ENCODE peak calls at places on chromosomes 7 and 10, in ten cellular contexts. X, K, E, C, Q, U, B, W, T and Z are unnamed samples.

GRCh38 chr10:67837519-67838314 is at the start of gene DNAJC12:
- DNase-seq in X (peak; percentile 56), K (no peak), E (peak; percentile 46), C (no peak), Q (peak; percentile 46), U (no peak), B (peak; percentile 19), W (peak; percentile 79), T (no peak), Z (no peak)

GRCh38 chr7:47088329-47089067 is 493.4 kb downstream of the TNS3 start:
- DNase-seq in X (peak; percentile 65), K (no peak), E (peak; percentile 64), C (no peak), Q (peak; percentile 69), U (no peak), B (peak; percentile 58), W (peak; percentile 45), T (peak; percentile 58), Z (peak; percentile 73)

GRCh38 chr10:86306628-86307278 is 59.8 kb downstream of the GRID1 start:
- DNase-seq in X (no peak), K (no peak), E (peak; percentile 49), C (no peak), Q (peak; percentile 62), U (no peak), B (no peak), W (peak; percentile 27), T (no peak), Z (peak; percentile 72)

GRCh38 chr7:77427996-77428603 is 12.0 kb upstream of the GSAP start:
- DNase-seq in X (no peak), K (no peak), E (peak; percentile 64), C (no peak), Q (no peak), U (no peak), B (no peak), W (no peak), T (no peak), Z (peak; percentile 91)

GRCh38 chr10:104894711-104895110 is 253.6 kb downstream of the SORCS3 start:
- DNase-seq in X (no peak), K (no peak), E (no peak), C (no peak), Q (no peak), U (no peak), B (no peak), W (no peak), T (no peak), Z (no peak)

GRCh38 chr7:94655562-94655883 is 410 bp downstream of the SGCE start:
- DNase-seq in X (no peak), K (no peak), E (peak; percentile 45), C (no peak), Q (no peak), U (no peak), B (no peak), W (no peak), T (no peak), Z (peak; percentile 56)

GRCh38 chr7:54465095-54465494 is 77.1 kb upstream of the VSTM2A start:
- DNase-seq in X (no peak), K (no peak), E (no peak), C (no peak), Q (no peak), U (no peak), B (no peak), W (no peak), T (no peak), Z (no peak)

GRCh38 chr7:22779697-22780096 is 43.0 kb downstream of the TOMM7 start:
- DNase-seq in X (no peak), K (no peak), E (no peak), C (no peak), Q (no peak), U (no peak), B (no peak), W (no peak), T (no peak), Z (no peak)

GRCh38 chr10:93106631-93107072 is 33.0 kb downstream of the CYP26A1 start:
- DNase-seq in X (no peak), K (no peak), E (no peak), C (no peak), Q (no peak), U (no peak), B (no peak), W (no peak), T (no peak), Z (no peak)

GRCh38 chr10:63767512-63767911 is 246.3 kb downstream of the REEP3 start:
- DNase-seq in X (no peak), K (no peak), E (no peak), C (no peak), Q (no peak), U (no peak), B (no peak), W (no peak), T (no peak), Z (no peak)

GRCh38 chr7:45342236-45342635 is 184.6 kb downstream of the RAMP3 start:
- DNase-seq in X (no peak), K (no peak), E (no peak), C (no peak), Q (no peak), U (no peak), B (no peak), W (no peak), T (no peak), Z (no peak)

GRCh38 chr10:110042891-110043290 is 35.1 kb downstream of the ADD3 start:
- DNase-seq in X (no peak), K (no peak), E (no peak), C (no peak), Q (no peak), U (no peak), B (no peak), W (no peak), T (no peak), Z (no peak)

GRCh38 chr10:74750848-74751274 is 75.5 kb upstream of the KAT6B start:
- DNase-seq in X (no peak), K (no peak), E (no peak), C (no peak), Q (no peak), U (no peak), B (peak; percentile 43), W (no peak), T (peak; percentile 23), Z (no peak)

GRCh38 chr7:266851-267840 is 22.8 kb upstream of the FOXL3 start:
- DNase-seq in X (no peak), K (no peak), E (peak; percentile 45), C (no peak), Q (peak; percentile 96), U (no peak), B (no peak), W (no peak), T (no peak), Z (no peak)

GRCh38 chr7:76316984-76317781 is 14.7 kb downstream of the HSPB1 start:
- DNase-seq in X (no peak), K (no peak), E (no peak), C (no peak), Q (no peak), U (no peak), B (no peak), W (no peak), T (peak; percentile 49), Z (no peak)

GRCh38 chr10:90418869-90419652 is 438.8 kb downstream of the HTR7 start:
- DNase-seq in X (no peak), K (no peak), E (no peak), C (no peak), Q (no peak), U (no peak), B (no peak), W (no peak), T (no peak), Z (peak; percentile 57)

GRCh38 chr10:84267503-84268126 is 22.8 kb downstream of the RGR start:
- DNase-seq in X (peak; percentile 26), K (peak; percentile 63), E (peak; percentile 78), C (peak; percentile 38), Q (peak; percentile 59), U (peak; percentile 12), B (peak; percentile 50), W (peak; percentile 46), T (no peak), Z (peak; percentile 73)

GRCh38 chr10:70558295-70558694 is 44.2 kb downstream of the PRF1 start:
- DNase-seq in X (no peak), K (no peak), E (no peak), C (no peak), Q (peak; percentile 35), U (no peak), B (no peak), W (no peak), T (no peak), Z (peak; percentile 32)

GRCh38 chr10:740936-741431 is 51.5 kb upstream of the DIP2C start:
- DNase-seq in X (no peak), K (no peak), E (no peak), C (no peak), Q (no peak), U (no peak), B (no peak), W (no peak), T (no peak), Z (no peak)

GRCh38 chr7:45710271-45711160 is 136.3 kb downstream of the ADCY1 start:
- DNase-seq in X (no peak), K (peak; percentile 6), E (no peak), C (no peak), Q (no peak), U (no peak), B (no peak), W (no peak), T (peak; percentile 28), Z (peak; percentile 47)

GRCh38 chr7:86629-87028 is 105.7 kb upstream of the FAM20C start:
- DNase-seq in X (no peak), K (no peak), E (no peak), C (no peak), Q (peak; percentile 28), U (no peak), B (no peak), W (no peak), T (no peak), Z (peak; percentile 46)

GRCh38 chr10:49387029-49387428 is 8.9 kb downstream of the DRGX start:
- DNase-seq in X (no peak), K (no peak), E (no peak), C (no peak), Q (no peak), U (no peak), B (no peak), W (no peak), T (no peak), Z (peak; percentile 28)

GRCh38 chr7:26278769-26279168 is 12.9 kb upstream of the SNX10 start:
- DNase-seq in X (peak; percentile 55), K (no peak), E (no peak), C (no peak), Q (no peak), U (no peak), B (no peak), W (peak; percentile 70), T (no peak), Z (no peak)

GRCh38 chr7:154879629-154880028 is 123.3 kb downstream of the PAXIP1 start:
- DNase-seq in X (no peak), K (no peak), E (no peak), C (no peak), Q (no peak), U (no peak), B (no peak), W (no peak), T (no peak), Z (no peak)

GRCh38 chr7:133186060-133186459 is 66.8 kb upstream of the EXOC4 start:
- DNase-seq in X (no peak), K (no peak), E (no peak), C (no peak), Q (no peak), U (no peak), B (no peak), W (no peak), T (no peak), Z (no peak)

GRCh38 chr7:78043159-78043558 is 244.6 kb downstream of the PHTF2 start:
- DNase-seq in X (no peak), K (no peak), E (no peak), C (no peak), Q (no peak), U (no peak), B (no peak), W (no peak), T (no peak), Z (no peak)

GRCh38 chr7:71753959-71754652 is 622.2 kb downstream of the GALNT17 start:
- DNase-seq in X (no peak), K (no peak), E (peak; percentile 23), C (no peak), Q (no peak), U (no peak), B (no peak), W (no peak), T (no peak), Z (no peak)